ENCODE peak calls at places on chromosomes 2 and 18, in nine cellular contexts. O, V, J, W, Z, S, K, E and R are unnamed samples.

GRCh38 chr2:241386519-241386918 is 30.4 kb downstream of the FARP2 start:
- DNase-seq in O (no peak), V (no peak), J (no peak), W (no peak), Z (no peak), S (no peak), K (no peak), E (no peak), R (no peak)

GRCh38 chr18:4125246-4125938 is 329.7 kb downstream of the DLGAP1 start:
- DNase-seq in O (no peak), V (peak), J (no peak), W (no peak), Z (no peak), S (no peak), K (no peak), E (no peak), R (no peak)

GRCh38 chr2:113407446-113408099 is 29.9 kb upstream of the ZNG1B start:
- DNase-seq in O (peak), V (no peak), J (no peak), W (no peak), Z (no peak), S (no peak), K (no peak), E (peak), R (no peak)

GRCh38 chr2:9765611-9766531 is 77.4 kb upstream of the TAF1B start:
- DNase-seq in O (no peak), V (peak), J (no peak), W (no peak), Z (no peak), S (no peak), K (peak), E (no peak), R (no peak)

GRCh38 chr2:107361951-107362350 is 464.7 kb upstream of the RGPD4 start:
- DNase-seq in O (no peak), V (no peak), J (no peak), W (no peak), Z (no peak), S (no peak), K (no peak), E (no peak), R (peak)

GRCh38 chr18:58447342-58448190 is 181.3 kb downstream of the ALPK2 start:
- DNase-seq in O (peak), V (no peak), J (no peak), W (no peak), Z (no peak), S (no peak), K (no peak), E (peak), R (no peak)

GRCh38 chr18:65235966-65236634 is 514.7 kb upstream of the CDH7 start:
- DNase-seq in O (no peak), V (peak), J (no peak), W (no peak), Z (no peak), S (no peak), K (no peak), E (no peak), R (no peak)

GRCh38 chr18:46155652-46156051 is 51.5 kb downstream of the HAUS1 start:
- DNase-seq in O (peak), V (no peak), J (peak), W (no peak), Z (no peak), S (peak), K (no peak), E (peak), R (no peak)